ENCODE peak calls at places on chromosomes 11 and 22, in four cellular contexts. V is stimulated activated CD4-positive, alpha-beta T cell treated with anti-CD3 and anti-CD28 coated beads, Interleukin-4, amount 100 ng/mL, for 48 hours; W is tibial nerve; O is fibroblast of the aortic adventitia. Q is an unnamed sample.

GRCh38 chr11:5690736-5691135 is 1.1 kb downstream of the TRIM22 start:
- DNase-seq in V (no peak), W (peak), O (peak), Q (peak)

GRCh38 chr22:33404723-33405122 is 346.5 kb upstream of the SYN3 start:
- DNase-seq in V (no peak), W (no peak), O (no peak), Q (no peak)

GRCh38 chr11:130514316-130514715 is 65.9 kb downstream of the ADAMTS15 start:
- DNase-seq in V (no peak), W (no peak), O (peak), Q (no peak)

GRCh38 chr11:59573216-59573615 is 42.4 kb downstream of the OSBP start:
- DNase-seq in V (no peak), W (no peak), O (peak), Q (no peak)

GRCh38 chr11:104333977-104334376 is 170.0 kb upstream of the PDGFD start:
- DNase-seq in V (no peak), W (no peak), O (no peak), Q (no peak)

GRCh38 chr22:32271389-32271788 is 16.2 kb upstream of the SLC5A4 start:
- DNase-seq in V (no peak), W (no peak), O (no peak), Q (no peak)

GRCh38 chr22:50194037-50194809 is 6.6 kb upstream of the SELENOO start:
- DNase-seq in V (no peak), W (no peak), O (no peak), Q (no peak)

GRCh38 chr22:45889539-45890350 is 87.2 kb downstream of the WNT7B start:
- DNase-seq in V (no peak), W (no peak), O (no peak), Q (no peak)

GRCh38 chr22:38317995-38318715 is 922 bp upstream of the CSNK1E start:
- DNase-seq in V (no peak), W (peak), O (peak), Q (no peak)

GRCh38 chr22:39176067-39176621 is 23.7 kb upstream of the CBX7 start:
- DNase-seq in V (no peak), W (peak), O (peak), Q (no peak)

GRCh38 chr22:43060213-43060612 is 29.0 kb downstream of the TTLL1 start:
- DNase-seq in V (peak), W (peak), O (peak), Q (no peak)

GRCh38 chr11:65424200-65425104 is 1.9 kb downstream of the NEAT1 start:
- DNase-seq in V (peak), W (peak), O (peak), Q (no peak)

Q was measured in esophagus muscularis mucosa.